ENCODE peak calls at places on chromosome 19, in four cellular contexts. T is NCI-H1417, S is NCI-H1930, R is tibial artery. D is an unnamed sample.
A peak's percentile ranks its signal among the peaks of the same experiment; 100 is the strongest.

GRCh38 chr19:664913-665443 is 2.0 kb upstream of the RNF126 start:
- DNase-seq in T (peak; percentile 89), S (peak; percentile 74), R (peak; percentile 63), D (peak; percentile 68)

GRCh38 chr19:9827325-9828238 is at the start of gene UBL5:
- DNase-seq in T (peak; percentile 84), S (peak; percentile 77), R (peak; percentile 88), D (peak; percentile 72)

GRCh38 chr19:55685776-55686175 is 10.8 kb downstream of the EPN1 start:
- DNase-seq in T (no peak), S (no peak), R (no peak), D (no peak)

GRCh38 chr19:38714354-38714778 is 29.9 kb downstream of the CAPN12 start:
- DNase-seq in T (no peak), S (no peak), R (no peak), D (no peak)

GRCh38 chr19:29675650-29676186 is 10.5 kb downstream of the PLEKHF1 start:
- DNase-seq in T (no peak), S (no peak), R (no peak), D (no peak)

GRCh38 chr19:18020212-18021067 is 12.5 kb downstream of the ARRDC2 start:
- DNase-seq in T (no peak), S (no peak), R (peak; percentile 94), D (peak; percentile 83)

GRCh38 chr19:5624154-5624663 is 1.3 kb downstream of the SAFB start:
- DNase-seq in T (no peak), S (no peak), R (peak; percentile 55), D (peak; percentile 29)

GRCh38 chr19:17555929-17556813 is 722 bp downstream of the COLGALT1 start:
- DNase-seq in T (no peak), S (no peak), R (peak; percentile 64), D (no peak)

D was measured in tibial nerve.